ENCODE peak calls at places on chromosomes 11 and 22, in seven cellular contexts. W, I, P, B, Z, T and Y are unnamed samples.

GRCh38 chr11:46290021-46290420 is 12.6 kb downstream of the CREB3L1 start:
- DNase-seq in Z (no peak), W (no peak), I (no peak), P (no peak), T (no peak), B (no peak), Y (no peak)

GRCh38 chr11:86167499-86168161 is 76.9 kb upstream of the EED start:
- DNase-seq in T (no peak), P (no peak), Z (no peak), I (no peak), B (no peak), W (no peak), Y (peak; percentile 11)

GRCh38 chr22:25702571-25703167 is 39.3 kb upstream of the MYO18B start:
- DNase-seq in I (no peak), T (no peak), W (no peak), B (no peak), P (no peak), Z (no peak), Y (no peak)

GRCh38 chr11:10490398-10491232 is 35.6 kb downstream of the AMPD3 start:
- DNase-seq in I (no peak), B (peak; percentile 99), Z (no peak), W (peak; percentile 84), T (peak; percentile 34), P (no peak), Y (no peak)

GRCh38 chr11:58919561-58919960 is 19.7 kb upstream of the GLYATL1 start:
- DNase-seq in P (no peak), I (no peak), B (no peak), Z (no peak), W (no peak), T (no peak), Y (no peak)

GRCh38 chr11:8794677-8795103 is 112.1 kb downstream of the RPL27A start:
- DNase-seq in T (peak; percentile 44), B (no peak), I (peak; percentile 69), P (peak; percentile 85), Z (no peak), W (no peak), Y (no peak)

GRCh38 chr22:28051787-28052356 is 132.8 kb upstream of the PITPNB start:
- DNase-seq in B (peak; percentile 18), W (peak; percentile 72), P (peak; percentile 76), Z (peak; percentile 55), T (peak; percentile 77), I (peak; percentile 83), Y (peak; percentile 82)

GRCh38 chr11:103700605-103701004 is 335.8 kb upstream of the DDI1 start:
- DNase-seq in T (no peak), P (no peak), I (no peak), Z (no peak), B (no peak), W (no peak), Y (no peak)

GRCh38 chr11:19072464-19072863 is 11.9 kb upstream of the MRGPRX2 start:
- DNase-seq in Z (no peak), I (no peak), B (no peak), T (no peak), W (no peak), P (peak; percentile 69), Y (no peak)

GRCh38 chr11:120719348-120719747 is 207.8 kb downstream of the GRIK4 start:
- DNase-seq in B (no peak), I (no peak), P (no peak), W (no peak), T (no peak), Z (no peak), Y (no peak)

GRCh38 chr22:25645266-25645665 is 80.8 kb downstream of the GRK3 start:
- DNase-seq in W (no peak), Z (no peak), B (no peak), P (no peak), I (no peak), T (no peak), Y (no peak)

GRCh38 chr11:9868641-9869040 is 204.8 kb downstream of the SWAP70 start:
- DNase-seq in W (no peak), Z (no peak), T (no peak), P (no peak), B (no peak), I (no peak), Y (no peak)

GRCh38 chr11:20015529-20016427 is 144.5 kb downstream of the DBX1 start:
- DNase-seq in Z (no peak), W (no peak), B (no peak), I (no peak), T (no peak), P (no peak), Y (no peak)

GRCh38 chr11:57345555-57346151 is 7.5 kb downstream of the P2RX3 start:
- DNase-seq in B (no peak), Z (peak; percentile 79), T (peak; percentile 79), W (peak; percentile 61), I (peak; percentile 97), P (peak; percentile 77), Y (peak; percentile 55)

GRCh38 chr22:27686534-27686933 is 115.0 kb downstream of the MN1 start:
- DNase-seq in B (no peak), P (peak; percentile 72), I (no peak), T (peak; percentile 91), W (peak; percentile 82), Z (no peak), Y (peak; percentile 40)

GRCh38 chr11:115613986-115614625 is 109.9 kb upstream of the CADM1 start:
- DNase-seq in P (no peak), W (peak; percentile 15), B (peak; percentile 46), T (no peak), Z (no peak), I (no peak), Y (no peak)

DNA sequence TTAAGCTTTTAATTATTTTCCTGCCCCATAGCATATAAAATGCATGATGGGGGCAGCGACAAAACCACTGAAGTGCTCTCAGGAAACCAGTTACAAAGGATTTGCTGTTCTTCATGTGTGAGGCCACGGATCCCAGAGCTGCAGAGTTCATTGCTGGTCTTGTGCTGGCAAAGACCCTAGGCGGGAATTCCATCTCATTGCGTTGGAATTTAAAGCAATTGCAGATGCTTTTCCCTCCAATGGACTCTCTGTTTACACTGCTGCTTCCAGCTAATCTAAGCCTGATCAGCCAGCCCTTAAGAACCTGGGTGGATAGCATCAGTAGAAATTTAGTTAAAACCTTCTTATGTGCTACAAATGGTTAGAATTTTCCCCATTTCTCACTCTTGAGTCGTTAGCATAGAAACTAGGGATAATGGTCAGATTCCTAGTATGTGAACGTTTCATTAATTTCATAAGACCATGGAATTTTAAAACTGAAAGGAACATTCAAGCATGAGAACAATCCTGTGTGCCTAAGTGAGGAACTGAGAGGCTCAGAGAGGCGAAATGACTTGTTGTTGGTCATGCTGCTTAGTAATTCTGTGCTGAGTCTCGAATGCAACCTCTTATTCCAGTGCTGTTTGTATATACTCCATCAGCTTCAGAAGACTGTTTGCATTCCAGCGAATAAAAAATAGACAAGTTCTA is 36.1 kb upstream of the ADSL start:
- DNase-seq in I (no peak), W (no peak), Z (no peak), T (no peak), B (no peak), P (no peak), Y (no peak)
- H3K36me3 ChIP-seq in I (peaks cover 49% of the 10 kb centered on the region), W (peaks cover 9% of the 10 kb centered on the region), Z (peaks cover 73% of the 10 kb centered on the region), T (peaks cover 78% of the 10 kb centered on the region), B (peaks cover 15% of the 10 kb centered on the region), P (no peaks in the 10 kb centered on the region), Y (peaks cover 74% of the 10 kb centered on the region)

DNA sequence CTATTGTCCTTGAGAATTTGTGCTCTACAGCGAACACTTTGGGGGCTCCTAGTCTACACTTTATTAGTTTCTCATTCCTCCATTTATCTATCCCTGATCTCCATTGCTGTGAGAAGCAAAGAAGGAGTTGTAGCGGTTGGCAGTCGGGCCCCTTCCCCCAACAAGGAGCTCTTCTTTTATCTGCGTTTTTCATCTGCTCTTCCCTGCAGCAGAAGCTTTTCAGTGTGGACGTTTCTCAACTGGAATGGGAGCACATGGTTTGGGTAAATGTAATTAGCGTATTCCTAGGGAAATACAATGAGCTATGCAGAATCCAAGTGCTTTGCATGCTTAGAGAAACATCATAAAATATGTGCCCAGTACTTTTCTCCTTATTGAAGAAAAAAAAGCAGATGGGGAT is 117.8 kb upstream of the CCDC90B start:
- DNase-seq in T (no peak), B (no peak), Z (no peak), W (no peak), P (no peak), I (peak; percentile 7), Y (peak; percentile 39)
- H3K4me1 ChIP-seq in T (no peaks in the 10 kb centered on the region), B (no peaks in the 10 kb centered on the region), Z (no peaks in the 10 kb centered on the region), W (no peaks in the 10 kb centered on the region), P (peaks cover under 1% of the 10 kb centered on the region), I (peaks cover 5% of the 10 kb centered on the region), Y (peaks cover 15% of the 10 kb centered on the region)

DNA sequence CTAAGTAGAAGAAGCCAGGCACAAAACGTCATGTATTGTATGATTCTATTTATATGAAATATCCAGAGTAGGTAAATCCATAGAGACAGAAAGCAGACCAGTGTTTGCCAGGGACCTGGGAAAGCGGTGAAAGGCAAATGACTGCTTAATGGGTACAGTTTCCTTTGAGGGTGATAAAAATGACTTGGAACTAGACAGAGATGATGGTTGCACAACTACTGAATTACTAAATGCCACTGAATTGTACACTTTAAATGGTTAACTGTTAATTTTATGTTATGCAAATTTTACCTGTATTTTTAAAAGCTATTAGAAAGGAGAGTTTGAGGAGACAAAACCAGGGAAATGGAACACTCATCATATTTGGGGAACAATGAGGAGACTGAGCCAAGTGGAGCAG is 61.8 kb upstream of the USP47 start:
- DNase-seq in W (no peak), B (no peak), I (no peak), T (no peak), P (no peak), Z (no peak), Y (no peak)
- H3K36me3 ChIP-seq in W (no peaks in the 10 kb centered on the region), B (no peaks in the 10 kb centered on the region), I (no peaks in the 10 kb centered on the region), T (no peaks in the 10 kb centered on the region), P (no peaks in the 10 kb centered on the region), Z (no peaks in the 10 kb centered on the region), Y (no peaks in the 10 kb centered on the region)

GRCh38 chr22:24451162-24451561 is 23.8 kb downstream of the ADORA2A start:
- DNase-seq in I (no peak), B (no peak), P (no peak), Z (no peak), T (no peak), W (no peak), Y (no peak)
- H3K4me1 ChIP-seq in I (peaks cover 4% of the 10 kb centered on the region), B (no peaks in the 10 kb centered on the region), P (peaks cover 3% of the 10 kb centered on the region), Z (peaks cover under 1% of the 10 kb centered on the region), T (peaks cover 25% of the 10 kb centered on the region), W (no peaks in the 10 kb centered on the region), Y (peaks cover 38% of the 10 kb centered on the region)

GRCh38 chr11:68584097-68584496 is 100.2 kb upstream of the GAL start:
- DNase-seq in Z (peak; percentile 63), B (no peak), I (peak; percentile 93), T (peak; percentile 65), W (peak; percentile 59), P (peak; percentile 60), Y (peak; percentile 79)
- H3K36me3 ChIP-seq in Z (peaks cover 56% of the 10 kb centered on the region), B (peaks cover 32% of the 10 kb centered on the region), I (peaks cover 19% of the 10 kb centered on the region), T (peaks cover 34% of the 10 kb centered on the region), W (peaks cover 2% of the 10 kb centered on the region), P (no peaks in the 10 kb centered on the region), Y (peaks cover 74% of the 10 kb centered on the region)

DNA sequence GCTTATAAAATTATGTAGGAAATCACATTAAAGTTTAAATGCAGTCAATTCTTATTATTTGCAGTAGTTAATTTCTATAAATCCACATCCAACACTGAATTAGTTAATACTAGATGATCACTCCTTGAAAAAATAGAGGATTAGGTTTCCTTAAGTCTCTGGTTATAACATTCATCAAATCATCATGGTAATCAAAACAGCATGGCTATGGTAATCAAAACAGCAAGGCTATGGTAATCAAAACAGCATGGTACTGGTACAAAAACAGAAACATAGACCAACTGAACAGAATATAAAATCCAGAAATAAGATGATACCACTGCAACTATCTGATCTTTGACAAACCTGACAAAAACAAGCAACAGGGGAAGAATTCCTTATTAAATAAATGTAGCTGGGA is 814.6 kb upstream of the CCDC179 start:
- DNase-seq in W (no peak), I (no peak), P (no peak), T (no peak), B (no peak), Z (no peak), Y (no peak)
- H3K4me1 ChIP-seq in W (no peaks in the 10 kb centered on the region), I (no peaks in the 10 kb centered on the region), P (no peaks in the 10 kb centered on the region), T (peaks cover 18% of the 10 kb centered on the region), B (no peaks in the 10 kb centered on the region), Z (no peaks in the 10 kb centered on the region), Y (no peaks in the 10 kb centered on the region)